ENCODE peak calls at places on chromosomes 3 and 15, in four cellular contexts. F, Y, U and L are unnamed samples.

GRCh38 chr3:189937302-189938255 is 183.1 kb downstream of the P3H2 start:
- DNase-seq in Y (no peak), F (no peak), U (no peak), L (no peak)

GRCh38 chr3:5731100-5731499 is 543.6 kb downstream of the EDEM1 start:
- DNase-seq in U (no peak), Y (peak), F (no peak), L (no peak)

GRCh38 chr3:94176886-94177285 is 114.0 kb downstream of the NSUN3 start:
- DNase-seq in Y (no peak), F (no peak), U (no peak), L (no peak)

GRCh38 chr15:96484830-96485229 is 154.3 kb downstream of the NR2F2 start:
- DNase-seq in U (no peak), Y (no peak), F (no peak), L (no peak)

GRCh38 chr15:97978408-97979130 is 18.1 kb downstream of the ARRDC4 start:
- DNase-seq in Y (no peak), F (no peak), U (no peak), L (no peak)

GRCh38 chr15:58505581-58505980 is 73.8 kb downstream of the LIPC start:
- DNase-seq in U (no peak), Y (no peak), F (no peak), L (no peak)

GRCh38 chr3:77605308-77605707 is 565.4 kb downstream of the ROBO2 start:
- DNase-seq in F (no peak), Y (no peak), U (no peak), L (no peak)

GRCh38 chr15:68528891-68529290 is 49.9 kb upstream of the CORO2B start:
- DNase-seq in F (no peak), Y (no peak), U (no peak), L (no peak)

GRCh38 chr3:12345141-12345561 is 56.3 kb downstream of the PPARG start:
- DNase-seq in Y (no peak), F (no peak), U (no peak), L (no peak)

GRCh38 chr15:26197719-26198118 is 334.6 kb upstream of the ATP10A start:
- DNase-seq in U (no peak), Y (peak), F (no peak), L (no peak)

GRCh38 chr3:65902304-65902793 is 136.4 kb downstream of the MAGI1 start:
- DNase-seq in Y (no peak), F (peak), U (peak), L (peak)

GRCh38 chr15:90037510-90037860 is 36.4 kb downstream of the ZNF710 start:
- DNase-seq in Y (no peak), U (no peak), F (no peak), L (no peak)

GRCh38 chr3:63679181-63679580 is 26.7 kb downstream of the SNTN start:
- DNase-seq in F (no peak), U (no peak), Y (no peak), L (no peak)

GRCh38 chr15:101207867-101208288 is 44.0 kb downstream of the CHSY1 start:
- DNase-seq in Y (peak), F (no peak), U (no peak), L (no peak)